ENCODE peak calls at places on chromosome 5, in eight cellular contexts. One of them, this sample, is unnamed.
A peak's percentile ranks its signal among the peaks of the same experiment; 100 is the strongest.

GRCh38 chr5:139052975-139053374 is 145.2 kb downstream of the SIL1 start:
- DNase-seq in kidney tubule cell: no peak
- DNase-seq in lung microvascular endothelial cell: no peak
- DNase-seq in caudate nucleus: no peak
- DNase-seq in posterior vena cava: no peak
- DNase-seq in stimulated activated CD4-positive, alpha-beta T cell treated with anti-CD3 and anti-CD28 coated beads, Interleukin-2, amount 100 ng/mL, for 24 hours: no peak
- DNase-seq in NCI-H460: no peak
- DNase-seq in Right ventricle myocardium superior: no peak
- DNase-seq in this sample: no peak

GRCh38 chr5:141657937-141658545 is 6.8 kb upstream of the FCHSD1 start:
- DNase-seq in NCI-H460: no peak
- DNase-seq in stimulated activated CD4-positive, alpha-beta T cell treated with anti-CD3 and anti-CD28 coated beads, Interleukin-2, amount 100 ng/mL, for 24 hours: no peak
- DNase-seq in kidney tubule cell: peak; percentile 96
- DNase-seq in posterior vena cava: no peak
- DNase-seq in lung microvascular endothelial cell: no peak
- DNase-seq in caudate nucleus: no peak
- DNase-seq in Right ventricle myocardium superior: no peak
- DNase-seq in this sample: no peak

GRCh38 chr5:141477815-141478214 is 2.0 kb downstream of the PCDHGC3 start:
- DNase-seq in NCI-H460: no peak
- DNase-seq in stimulated activated CD4-positive, alpha-beta T cell treated with anti-CD3 and anti-CD28 coated beads, Interleukin-2, amount 100 ng/mL, for 24 hours: no peak
- DNase-seq in kidney tubule cell: no peak
- DNase-seq in caudate nucleus: no peak
- DNase-seq in Right ventricle myocardium superior: no peak
- DNase-seq in lung microvascular endothelial cell: no peak
- DNase-seq in posterior vena cava: no peak
- DNase-seq in this sample: no peak

GRCh38 chr5:107542831-107543231 is 127.9 kb downstream of the EFNA5 start:
- DNase-seq in posterior vena cava: peak; percentile 91
- DNase-seq in caudate nucleus: no peak
- DNase-seq in kidney tubule cell: peak; percentile 78
- DNase-seq in stimulated activated CD4-positive, alpha-beta T cell treated with anti-CD3 and anti-CD28 coated beads, Interleukin-2, amount 100 ng/mL, for 24 hours: no peak
- DNase-seq in lung microvascular endothelial cell: peak; percentile 83
- DNase-seq in Right ventricle myocardium superior: peak; percentile 82
- DNase-seq in NCI-H460: peak; percentile 82
- DNase-seq in this sample: no peak

GRCh38 chr5:1508679-1509290 is 15.0 kb downstream of the LPCAT1 start:
- DNase-seq in Right ventricle myocardium superior: peak; percentile 38
- DNase-seq in caudate nucleus: no peak
- DNase-seq in stimulated activated CD4-positive, alpha-beta T cell treated with anti-CD3 and anti-CD28 coated beads, Interleukin-2, amount 100 ng/mL, for 24 hours: no peak
- DNase-seq in posterior vena cava: peak; percentile 75
- DNase-seq in kidney tubule cell: no peak
- DNase-seq in lung microvascular endothelial cell: no peak
- DNase-seq in NCI-H460: no peak
- DNase-seq in this sample: no peak

GRCh38 chr5:88555658-88556057 is 287.0 kb upstream of the TMEM161B start:
- DNase-seq in stimulated activated CD4-positive, alpha-beta T cell treated with anti-CD3 and anti-CD28 coated beads, Interleukin-2, amount 100 ng/mL, for 24 hours: no peak
- DNase-seq in kidney tubule cell: no peak
- DNase-seq in lung microvascular endothelial cell: no peak
- DNase-seq in caudate nucleus: no peak
- DNase-seq in posterior vena cava: no peak
- DNase-seq in NCI-H460: no peak
- DNase-seq in Right ventricle myocardium superior: no peak
- DNase-seq in this sample: no peak

GRCh38 chr5:132510076-132510475 is 19.5 kb upstream of the IRF1 start:
- DNase-seq in lung microvascular endothelial cell: no peak
- DNase-seq in stimulated activated CD4-positive, alpha-beta T cell treated with anti-CD3 and anti-CD28 coated beads, Interleukin-2, amount 100 ng/mL, for 24 hours: no peak
- DNase-seq in caudate nucleus: no peak
- DNase-seq in posterior vena cava: no peak
- DNase-seq in Right ventricle myocardium superior: no peak
- DNase-seq in NCI-H460: no peak
- DNase-seq in kidney tubule cell: peak; percentile 75
- DNase-seq in this sample: no peak

GRCh38 chr5:32357678-32358077 is 44.9 kb upstream of the MTMR12 start:
- DNase-seq in lung microvascular endothelial cell: no peak
- DNase-seq in caudate nucleus: no peak
- DNase-seq in Right ventricle myocardium superior: no peak
- DNase-seq in kidney tubule cell: no peak
- DNase-seq in stimulated activated CD4-positive, alpha-beta T cell treated with anti-CD3 and anti-CD28 coated beads, Interleukin-2, amount 100 ng/mL, for 24 hours: no peak
- DNase-seq in posterior vena cava: no peak
- DNase-seq in NCI-H460: no peak
- DNase-seq in this sample: no peak

GRCh38 chr5:132260051-132260450 is 2.6 kb downstream of the PDLIM4 start:
- DNase-seq in lung microvascular endothelial cell: peak; percentile 45
- DNase-seq in posterior vena cava: no peak
- DNase-seq in caudate nucleus: no peak
- DNase-seq in NCI-H460: no peak
- DNase-seq in stimulated activated CD4-positive, alpha-beta T cell treated with anti-CD3 and anti-CD28 coated beads, Interleukin-2, amount 100 ng/mL, for 24 hours: no peak
- DNase-seq in Right ventricle myocardium superior: no peak
- DNase-seq in kidney tubule cell: peak; percentile 86
- DNase-seq in this sample: no peak

GRCh38 chr5:128498844-128499455 is 39.1 kb downstream of the FBN2 start:
- DNase-seq in caudate nucleus: no peak
- DNase-seq in posterior vena cava: no peak
- DNase-seq in Right ventricle myocardium superior: no peak
- DNase-seq in lung microvascular endothelial cell: peak; percentile 44
- DNase-seq in NCI-H460: peak; percentile 33
- DNase-seq in stimulated activated CD4-positive, alpha-beta T cell treated with anti-CD3 and anti-CD28 coated beads, Interleukin-2, amount 100 ng/mL, for 24 hours: no peak
- DNase-seq in kidney tubule cell: peak; percentile 61
- DNase-seq in this sample: no peak

GRCh38 chr5:82106207-82106606 is 134.4 kb downstream of the ATG10 start:
- DNase-seq in posterior vena cava: no peak
- DNase-seq in lung microvascular endothelial cell: no peak
- DNase-seq in stimulated activated CD4-positive, alpha-beta T cell treated with anti-CD3 and anti-CD28 coated beads, Interleukin-2, amount 100 ng/mL, for 24 hours: no peak
- DNase-seq in NCI-H460: no peak
- DNase-seq in kidney tubule cell: peak; percentile 73
- DNase-seq in caudate nucleus: no peak
- DNase-seq in Right ventricle myocardium superior: no peak
- DNase-seq in this sample: no peak

GRCh38 chr5:32110081-32110696 is 63.9 kb downstream of the GOLPH3 start:
- DNase-seq in caudate nucleus: no peak
- DNase-seq in Right ventricle myocardium superior: no peak
- DNase-seq in stimulated activated CD4-positive, alpha-beta T cell treated with anti-CD3 and anti-CD28 coated beads, Interleukin-2, amount 100 ng/mL, for 24 hours: no peak
- DNase-seq in kidney tubule cell: no peak
- DNase-seq in NCI-H460: no peak
- DNase-seq in lung microvascular endothelial cell: no peak
- DNase-seq in posterior vena cava: no peak
- DNase-seq in this sample: no peak

GRCh38 chr5:58582004-58582403 is 871 bp upstream of the RAB3C start:
- DNase-seq in stimulated activated CD4-positive, alpha-beta T cell treated with anti-CD3 and anti-CD28 coated beads, Interleukin-2, amount 100 ng/mL, for 24 hours: no peak
- DNase-seq in caudate nucleus: no peak
- DNase-seq in lung microvascular endothelial cell: peak; percentile 37
- DNase-seq in kidney tubule cell: no peak
- DNase-seq in Right ventricle myocardium superior: peak; percentile 50
- DNase-seq in posterior vena cava: no peak
- DNase-seq in NCI-H460: peak; percentile 33
- DNase-seq in this sample: no peak

GRCh38 chr5:61675015-61675692 is 343.1 kb downstream of the ZSWIM6 start:
- DNase-seq in lung microvascular endothelial cell: no peak
- DNase-seq in stimulated activated CD4-positive, alpha-beta T cell treated with anti-CD3 and anti-CD28 coated beads, Interleukin-2, amount 100 ng/mL, for 24 hours: no peak
- DNase-seq in caudate nucleus: peak; percentile 36
- DNase-seq in kidney tubule cell: no peak
- DNase-seq in posterior vena cava: no peak
- DNase-seq in NCI-H460: no peak
- DNase-seq in Right ventricle myocardium superior: no peak
- DNase-seq in this sample: no peak

GRCh38 chr5:62578540-62578939 is at the start of gene LRRC70:
- DNase-seq in Right ventricle myocardium superior: no peak
- DNase-seq in kidney tubule cell: peak; percentile 21
- DNase-seq in posterior vena cava: no peak
- DNase-seq in NCI-H460: no peak
- DNase-seq in lung microvascular endothelial cell: peak; percentile 98
- DNase-seq in caudate nucleus: no peak
- DNase-seq in stimulated activated CD4-positive, alpha-beta T cell treated with anti-CD3 and anti-CD28 coated beads, Interleukin-2, amount 100 ng/mL, for 24 hours: no peak
- DNase-seq in this sample: no peak

GRCh38 chr5:84275609-84276008 is 109.1 kb downstream of the EDIL3 start:
- DNase-seq in posterior vena cava: no peak
- DNase-seq in NCI-H460: no peak
- DNase-seq in lung microvascular endothelial cell: no peak
- DNase-seq in stimulated activated CD4-positive, alpha-beta T cell treated with anti-CD3 and anti-CD28 coated beads, Interleukin-2, amount 100 ng/mL, for 24 hours: no peak
- DNase-seq in kidney tubule cell: no peak
- DNase-seq in Right ventricle myocardium superior: no peak
- DNase-seq in caudate nucleus: no peak
- DNase-seq in this sample: no peak